ENCODE peak calls at places on chromosomes 13 and 19, in seven cellular contexts. N is fibroblast of pulmonary artery; X is lower leg skin; R is CD4-positive, alpha-beta T cell; I is cardiac muscle cell; W is MCF 10A; D is hepatocyte. P is an unnamed sample.
A peak's percentile ranks its signal among the peaks of the same experiment; 100 is the strongest.

GRCh38 chr13:42041684-42042035 is 6.8 kb upstream of the DGKH start:
- DNase-seq in N (peak; percentile 73), X (peak; percentile 45), R (no peak), I (peak; percentile 73), W (peak; percentile 75), D (peak; percentile 83), P (peak; percentile 2)

GRCh38 chr19:51127755-51128154 is 3.0 kb downstream of the SIGLEC9 start:
- DNase-seq in N (peak; percentile 86), X (peak; percentile 36), R (no peak), I (no peak), W (no peak), D (no peak), P (no peak)

GRCh38 chr13:104871456-104871855 is 1664.0 kb downstream of the EFNB2 start:
- DNase-seq in N (no peak), X (no peak), R (no peak), I (no peak), W (no peak), D (no peak), P (no peak)

GRCh38 chr13:66689037-66689619 is 541.0 kb downstream of the PCDH9 start:
- DNase-seq in N (peak; percentile 35), X (no peak), R (no peak), I (peak; percentile 27), W (no peak), D (no peak), P (no peak)

GRCh38 chr19:50728084-50728737 is 5.0 kb downstream of the CLEC11A start:
- DNase-seq in N (peak; percentile 87), X (peak; percentile 72), R (peak; percentile 15), I (peak; percentile 98), W (no peak), D (peak; percentile 88), P (no peak)

GRCh38 chr19:50051964-50052363 is 26.2 kb downstream of the ZNF473 start:
- DNase-seq in N (no peak), X (no peak), R (no peak), I (no peak), W (no peak), D (no peak), P (no peak)

GRCh38 chr19:16518483-16519229 is 22.5 kb downstream of the C19orf44 start:
- DNase-seq in N (no peak), X (no peak), R (no peak), I (no peak), W (no peak), D (no peak), P (no peak)

GRCh38 chr13:48068036-48068435 is 26.9 kb downstream of the MED4 start:
- DNase-seq in N (no peak), X (no peak), R (no peak), I (no peak), W (no peak), D (no peak), P (no peak)

GRCh38 chr19:37988758-37989635 is 82.0 kb downstream of the SIPA1L3 start:
- DNase-seq in N (no peak), X (no peak), R (no peak), I (no peak), W (no peak), D (no peak), P (no peak)

GRCh38 chr19:10086904-10087256 is 763 bp downstream of the SHFL start:
- DNase-seq in N (no peak), X (no peak), R (peak; percentile 26), I (no peak), W (no peak), D (no peak), P (no peak)

DNA sequence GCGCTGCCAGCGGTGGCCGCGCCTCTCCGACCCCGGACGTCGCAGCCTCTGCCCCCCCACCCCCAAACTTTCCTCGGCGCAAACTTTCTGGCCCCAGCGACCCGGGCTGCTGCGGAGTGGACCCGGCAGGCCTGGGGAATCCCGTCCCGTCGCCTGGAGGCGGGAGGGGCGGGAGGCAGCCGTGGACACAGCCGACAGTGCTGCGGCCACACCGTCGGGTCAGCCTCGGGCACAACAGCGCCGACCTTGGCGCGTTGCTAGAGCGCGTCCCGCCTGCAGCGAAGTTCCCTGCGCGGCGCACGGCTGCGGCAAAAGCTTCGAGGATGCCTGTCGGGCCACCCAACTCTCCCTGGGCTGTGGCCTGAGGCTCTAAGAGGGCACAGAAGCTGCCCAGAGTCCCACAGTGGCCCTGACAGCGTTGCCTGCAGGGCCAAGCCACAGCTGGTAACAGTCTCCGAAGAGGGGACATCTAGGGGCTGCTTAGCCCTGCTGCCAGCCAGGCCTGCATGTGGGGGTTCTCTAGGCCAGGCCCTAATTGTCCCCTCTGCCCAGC is 1.3 kb downstream of the NFIX start:
- DNase-seq in N (peak; percentile 49), X (no peak), R (no peak), I (no peak), W (no peak), D (no peak), P (no peak)
- TF ChIP-seq CTCF in N (no peak), X (no peak), R (no peak), I (no peak), W (no peak), D (no peak), P (no peak)

GRCh38 chr19:33203529-33203928 is 9.4 kb downstream of the LRP3 start:
- DNase-seq in N (no peak), X (no peak), R (no peak), I (no peak), W (no peak), D (no peak), P (no peak)

GRCh38 chr19:33202546-33203507 is 8.7 kb downstream of the LRP3 start:
- DNase-seq in N (no peak), X (no peak), R (no peak), I (no peak), W (no peak), D (no peak), P (no peak)

GRCh38 chr19:33205110-33205509 is 11.0 kb downstream of the LRP3 start:
- DNase-seq in N (no peak), X (no peak), R (no peak), I (no peak), W (no peak), D (no peak), P (no peak)

GRCh38 chr19:33205531-33206260 is 11.6 kb downstream of the LRP3 start:
- DNase-seq in N (no peak), X (no peak), R (no peak), I (no peak), W (no peak), D (no peak), P (no peak)

DNA sequence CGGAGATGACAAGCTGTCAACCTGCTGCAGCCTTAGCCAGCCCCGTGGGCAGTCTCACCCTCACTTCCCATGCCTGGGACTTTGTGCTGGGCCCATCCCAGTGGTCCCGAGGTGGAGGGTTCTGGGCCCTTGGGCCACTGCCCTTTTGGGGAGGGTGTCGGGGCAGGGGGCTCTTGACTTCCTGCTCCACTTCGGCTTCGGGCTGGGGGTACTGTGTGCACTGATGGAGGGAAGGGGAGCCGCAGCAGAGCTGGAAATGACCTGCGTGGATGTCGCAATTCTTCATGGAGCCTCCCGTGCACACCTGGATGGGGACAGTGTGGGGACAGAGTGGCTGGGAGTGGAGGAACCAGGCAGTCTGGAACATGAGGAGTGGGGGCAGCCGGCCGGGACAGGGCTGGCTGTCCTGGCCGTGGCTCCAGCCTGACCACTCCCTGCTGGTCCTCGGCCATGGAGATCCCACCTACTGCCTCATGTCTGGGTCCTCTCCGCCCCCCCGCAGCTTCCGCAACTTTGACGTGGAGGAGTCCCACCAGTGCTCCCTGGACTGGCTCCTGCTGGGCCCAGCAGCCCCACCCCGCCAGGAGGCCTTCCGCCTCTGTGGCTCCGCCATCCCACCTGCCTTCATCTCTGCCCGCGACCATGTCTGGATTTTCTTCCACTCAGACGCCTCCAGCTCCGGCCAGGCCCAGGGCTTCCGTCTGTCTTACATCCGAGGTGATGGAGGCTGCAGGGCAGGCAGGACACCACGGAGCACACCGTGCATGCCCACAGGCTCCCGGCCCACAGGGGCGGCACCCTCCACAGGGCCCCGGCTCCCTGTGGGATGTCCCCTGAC is 10.2 kb downstream of the LRP3 start:
- DNase-seq in N (no peak), X (no peak), R (no peak), I (no peak), W (no peak), D (no peak), P (no peak)
- TF ChIP-seq CTCF in N (no peak), X (no peak), R (no peak), I (no peak), W (no peak), D (no peak), P (no peak)

GRCh38 chr13:108779308-108779707 is 149.9 kb downstream of the MYO16 start:
- DNase-seq in N (no peak), X (no peak), R (no peak), I (no peak), W (no peak), D (no peak), P (no peak)
- TF ChIP-seq CTCF in N (no peak), X (no peak), R (no peak), I (no peak), W (no peak), D (no peak), P (no peak)

GRCh38 chr19:29668746-29669609 is 3.7 kb downstream of the PLEKHF1 start:
- DNase-seq in N (no peak), X (no peak), R (no peak), I (no peak), W (no peak), D (no peak), P (no peak)
- TF ChIP-seq CTCF in N (peak; percentile 27), X (no peak), R (no peak), I (peak; percentile 32), W (peak; percentile 14), D (no peak), P (no peak)

GRCh38 chr13:45269204-45269603 is 68.4 kb upstream of the KCTD4 start:
- DNase-seq in N (peak; percentile 35), X (no peak), R (no peak), I (no peak), W (peak; percentile 18), D (no peak), P (no peak)
- TF ChIP-seq CTCF in N (no peak), X (no peak), R (no peak), I (no peak), W (no peak), D (no peak), P (no peak)

GRCh38 chr13:25648996-25649633 is 277.3 kb downstream of the ATP8A2 start:
- DNase-seq in N (no peak), X (no peak), R (no peak), I (no peak), W (no peak), D (no peak), P (no peak)

DNA sequence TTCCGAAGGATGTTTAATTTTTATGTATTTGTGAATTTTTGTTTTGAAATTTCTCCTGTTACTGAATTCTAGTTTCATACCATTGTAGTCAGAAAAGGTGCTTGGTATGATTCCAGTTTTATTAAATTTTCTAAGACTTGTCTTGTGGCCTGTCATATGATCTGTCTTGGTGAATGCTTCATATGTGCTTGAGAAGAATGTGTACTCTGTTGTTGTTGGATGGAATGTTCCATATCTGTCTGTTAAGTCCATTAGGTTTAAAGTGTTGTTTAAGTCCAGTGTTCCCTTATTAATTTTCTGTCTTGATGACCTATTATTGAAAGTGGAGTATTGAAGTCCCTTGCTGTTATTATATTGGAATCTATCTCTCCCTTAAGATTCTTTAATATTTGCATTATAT is 273.9 kb downstream of the ATP8A2 start:
- DNase-seq in N (no peak), X (no peak), R (no peak), I (no peak), W (no peak), D (no peak), P (no peak)
- TF ChIP-seq CTCF in N (no peak), X (no peak), R (no peak), I (no peak), W (no peak), D (no peak), P (no peak)

DNA sequence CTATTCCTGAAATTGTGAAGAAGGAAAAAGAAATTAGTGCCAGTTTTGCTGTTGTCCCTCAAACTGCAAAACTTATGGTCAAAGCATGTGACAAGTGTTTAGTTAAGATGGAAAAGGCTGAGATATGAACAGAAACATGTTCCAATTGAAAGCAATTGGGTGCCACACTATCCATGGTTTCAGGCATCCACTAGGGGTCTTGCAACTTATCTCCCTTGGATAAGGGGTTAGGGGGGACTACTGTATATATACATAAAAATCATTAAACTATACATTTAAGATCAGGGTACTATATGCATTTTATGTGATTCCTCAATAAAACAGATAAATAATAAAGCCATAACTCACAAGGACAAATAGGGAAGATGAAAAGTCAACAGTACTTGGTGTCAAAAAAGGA is 8.3 kb downstream of the SPART start:
- DNase-seq in N (no peak), X (no peak), R (no peak), I (no peak), W (no peak), D (no peak), P (no peak)
- TF ChIP-seq CTCF in N (no peak), X (no peak), R (no peak), I (no peak), W (no peak), D (no peak), P (no peak)